ENCODE peak calls at places on chromosomes 5 and 9, in four cellular contexts. A is IMR-90, F is ovary, C is HCT116. T is an unnamed sample.

GRCh38 chr9:124339603-124340146 is 75.6 kb downstream of the PSMB7 start:
- DNase-seq in A (no peak), C (no peak), F (no peak), T (no peak)

GRCh38 chr5:113427871-113428574 is 6.8 kb downstream of the TSSK1B start:
- DNase-seq in F (no peak), C (no peak), A (no peak), T (no peak)

GRCh38 chr5:74541381-74541781 is 99.1 kb downstream of the ENC1 start:
- DNase-seq in A (peak), C (no peak), F (no peak), T (no peak)

GRCh38 chr9:130607640-130608420 is 28.5 kb downstream of the FUBP3 start:
- DNase-seq in F (no peak), A (peak), C (no peak), T (no peak)

GRCh38 chr5:92633821-92634220 is 947.2 kb downstream of the NR2F1-AS1 start:
- DNase-seq in F (no peak), A (peak), C (no peak), T (no peak)

GRCh38 chr5:143213851-143214363 is 189.6 kb downstream of the NR3C1 start:
- DNase-seq in A (peak), C (no peak), F (no peak), T (no peak)

GRCh38 chr5:14870347-14871083 is 1.1 kb downstream of the ANKH start:
- DNase-seq in C (no peak), A (no peak), F (peak), T (no peak)

GRCh38 chr5:149628221-149628620 is 46.9 kb downstream of the ARHGEF37 start:
- DNase-seq in A (no peak), F (no peak), C (no peak), T (no peak)

DNA sequence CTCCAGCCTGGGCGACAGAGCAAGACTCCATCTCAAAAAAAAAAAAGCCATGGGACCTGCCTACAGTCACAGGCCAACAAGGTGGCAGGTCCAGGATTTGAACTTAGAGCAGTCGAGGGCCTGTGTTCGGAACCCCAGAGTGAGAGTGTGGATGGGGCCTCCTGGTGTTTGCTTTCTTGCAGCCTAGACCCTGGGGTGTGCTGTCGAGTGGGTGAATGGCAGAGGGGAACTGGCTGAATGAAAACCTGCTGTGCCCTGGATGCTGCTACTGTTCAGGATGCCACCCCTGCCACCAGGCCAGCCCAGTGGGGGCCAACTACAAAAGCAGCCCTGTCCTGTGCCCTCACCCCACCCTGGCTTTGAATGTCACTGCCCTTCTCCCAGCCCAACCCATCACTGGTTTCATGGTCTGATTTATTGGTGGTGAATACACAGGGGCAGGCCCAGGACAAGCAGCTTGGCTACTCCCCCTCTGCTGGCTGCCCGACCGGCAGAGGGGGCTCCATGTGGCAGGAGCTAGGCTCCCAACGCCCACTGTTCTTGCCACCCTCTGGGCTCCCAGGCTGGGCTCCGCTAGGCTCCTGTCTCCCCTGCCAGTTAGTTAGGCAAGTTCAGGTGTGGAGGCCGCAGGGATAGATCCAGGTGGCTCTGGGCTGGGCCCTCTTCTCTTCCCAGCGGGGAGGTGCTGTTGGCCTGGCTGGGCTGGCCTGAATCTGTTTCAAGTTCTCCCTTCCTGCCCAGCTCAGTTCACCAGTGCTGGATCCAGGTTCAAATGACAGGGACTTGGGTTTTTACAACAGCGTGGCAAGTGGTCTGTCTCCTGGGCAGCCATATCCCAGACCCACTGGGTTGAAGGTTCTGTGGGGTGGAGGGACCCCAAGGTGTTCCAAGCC is 12.2 kb downstream of the FPGS start:
- DNase-seq in A (no peak), F (no peak), C (no peak), T (no peak)
- TF ChIP-seq CTCF in A (no peak), F (no peak), C (no peak), T (no peak)

GRCh38 chr5:141479776-141480175 is 4.0 kb downstream of the PCDHGC3 start:
- DNase-seq in C (no peak), F (no peak), A (peak), T (no peak)
- H3K4me3 ChIP-seq in C (no peak), F (no peak), A (no peak), T (no peak)

DNA sequence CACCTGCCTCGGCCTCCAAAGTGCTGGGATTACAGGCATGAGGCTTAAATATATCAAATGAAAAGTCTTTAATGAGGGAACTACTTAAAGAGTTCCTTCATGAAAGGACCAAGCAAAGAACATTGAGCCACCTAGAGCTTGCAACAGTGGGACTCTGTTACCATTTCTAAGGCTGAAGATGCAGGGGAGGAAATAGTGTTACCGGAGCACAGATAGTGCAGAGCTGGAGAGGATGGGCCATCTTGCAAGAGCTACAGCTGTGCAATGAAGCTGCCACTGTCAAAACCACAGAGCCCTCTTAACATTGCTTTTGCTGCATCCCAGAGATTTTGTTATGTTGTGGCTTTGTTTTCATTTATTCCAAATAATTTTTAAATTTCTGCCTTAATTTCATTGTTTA is 77.1 kb upstream of the NAA35 start:
- DNase-seq in F (no peak), A (no peak), C (no peak), T (no peak)
- TF ChIP-seq CTCF in F (no peak), A (no peak), C (no peak), T (no peak)

DNA sequence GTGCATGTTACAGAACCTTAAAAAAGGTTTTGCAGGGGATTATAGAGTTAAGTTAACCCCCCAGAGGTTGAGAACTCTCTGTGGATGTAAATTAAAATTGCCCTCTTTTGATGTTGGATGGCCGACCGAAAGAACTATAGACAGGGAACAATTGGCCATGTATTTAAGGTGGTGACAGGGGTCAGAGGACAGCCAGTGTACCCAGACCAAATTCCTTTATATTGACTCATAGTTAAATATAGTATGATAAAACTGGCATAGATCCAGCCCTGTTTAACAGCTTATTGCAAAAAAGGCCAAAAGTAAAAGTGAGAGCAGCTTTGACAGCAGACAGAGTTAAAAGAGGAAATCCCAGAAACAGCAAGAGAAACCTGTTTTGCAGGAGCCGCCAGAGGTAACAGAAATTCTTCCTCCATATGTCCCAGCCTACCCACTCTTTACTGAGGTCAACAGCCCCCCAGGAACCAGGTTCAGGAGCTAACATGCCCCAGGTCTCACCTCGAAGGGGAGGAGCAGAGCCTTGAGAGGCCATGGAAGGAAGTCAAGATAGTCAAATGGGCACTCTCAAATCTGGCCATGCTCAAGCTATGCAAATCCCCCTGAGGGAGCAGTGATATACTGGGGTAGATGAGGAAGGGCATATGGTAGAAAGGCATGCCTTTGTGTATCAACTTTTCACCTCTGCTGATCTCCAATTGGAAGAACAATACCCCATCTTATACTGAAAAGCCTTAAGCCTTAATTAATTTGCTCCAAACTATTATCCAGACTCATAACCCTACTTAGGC is 156.4 kb upstream of the COX7C start:
- DNase-seq in F (no peak), C (no peak), A (no peak), T (peak)
- H3K4me3 ChIP-seq in F (no peak), C (no peak), A (no peak), T (no peak)

GRCh38 chr5:171405615-171406014 is 13.8 kb upstream of the FGF18 start:
- DNase-seq in A (peak), F (no peak), C (no peak), T (no peak)
- TF ChIP-seq CTCF in A (peak), F (no peak), C (peak), T (peak)

GRCh38 chr5:132854301-132854700 is 12.0 kb downstream of the GDF9 start:
- DNase-seq in A (peak), C (no peak), F (no peak), T (no peak)
- H3K4me3 ChIP-seq in A (no peak), C (no peak), F (no peak), T (no peak)

GRCh38 chr9:91680129-91680528 is 256.5 kb upstream of the NFIL3 start:
- DNase-seq in C (no peak), A (peak), F (no peak), T (no peak)

GRCh38 chr9:91677822-91678221 is 254.2 kb upstream of the NFIL3 start:
- DNase-seq in C (no peak), F (no peak), A (no peak), T (no peak)

GRCh38 chr9:91677354-91677753 is 253.7 kb upstream of the NFIL3 start:
- DNase-seq in A (no peak), C (no peak), F (no peak), T (no peak)

GRCh38 chr9:91678807-91679206 is 255.2 kb upstream of the NFIL3 start:
- DNase-seq in A (no peak), F (no peak), C (no peak), T (no peak)

DNA sequence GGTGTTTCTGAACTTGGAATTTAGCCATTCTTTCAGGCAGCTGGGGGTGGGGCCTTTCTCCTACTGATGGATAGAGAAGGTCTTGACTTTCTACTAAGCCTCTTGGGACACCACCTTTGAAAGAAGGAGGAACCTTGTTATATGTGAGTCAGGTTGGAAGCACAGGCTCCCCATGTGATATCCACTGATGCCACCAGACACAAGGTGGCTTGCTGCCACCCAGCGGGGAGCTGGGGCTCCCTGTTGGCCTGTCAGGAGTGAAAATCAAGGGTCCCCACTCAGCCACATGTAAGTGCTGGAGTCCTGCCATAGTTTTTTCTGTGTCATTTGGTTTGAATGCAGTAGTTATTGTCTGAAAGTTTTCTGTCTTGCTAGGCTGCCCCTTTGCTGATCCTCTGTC is 252.4 kb upstream of the NFIL3 start:
- DNase-seq in C (peak), A (no peak), F (no peak), T (no peak)
- TF ChIP-seq CTCF in C (peak), A (peak), F (no peak), T (peak)

GRCh38 chr9:14317667-14318255 is 3.8 kb upstream of the NFIB start:
- DNase-seq in F (no peak), C (no peak), A (no peak), T (no peak)
- H3K4me3 ChIP-seq in F (no peak), C (no peak), A (no peak), T (no peak)

GRCh38 chr5:153756540-153756939 is 266.1 kb downstream of the GRIA1 start:
- DNase-seq in A (peak), C (no peak), F (no peak), T (no peak)
- TF ChIP-seq CTCF in A (peak), C (peak), F (no peak), T (peak)

DNA sequence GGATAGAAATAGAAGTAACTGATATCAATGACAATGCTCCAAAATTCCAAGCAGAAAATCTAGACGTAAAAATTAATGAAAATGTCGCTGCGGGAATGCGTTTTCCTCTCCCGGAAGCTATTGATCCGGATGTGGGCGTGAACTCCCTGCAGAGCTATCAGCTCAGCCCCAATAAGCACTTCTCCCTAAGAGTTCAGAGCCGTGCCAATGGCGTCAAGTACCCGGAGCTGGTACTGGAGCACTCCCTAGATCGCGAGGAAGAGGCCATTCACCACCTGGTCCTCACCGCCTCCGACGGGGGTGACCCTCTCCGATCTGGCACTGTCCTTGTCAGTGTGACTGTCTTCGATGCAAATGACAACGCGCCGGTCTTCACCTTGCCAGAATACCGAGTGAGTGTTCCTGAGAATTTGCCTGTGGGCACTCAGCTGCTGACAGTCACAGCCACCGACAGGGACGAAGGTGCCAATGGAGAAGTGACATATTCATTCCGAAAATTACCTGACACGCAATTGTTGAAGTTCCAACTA is 818 bp downstream of the PCDHGA10 start:
- DNase-seq in A (no peak), C (peak), F (no peak), T (no peak)
- H3K4me3 ChIP-seq in A (peak), C (peak), F (peak), T (peak)